ENCODE peak calls at places on chromosomes 13 and 19, in ten cellular contexts. W, I, X, N, A, S, Q, Y, P and B are unnamed samples.

GRCh38 chr19:10747271-10747670 is 29.4 kb downstream of the DNM2 start:
- DNase-seq in Q (peak; percentile 64), S (no peak), P (no peak), I (no peak), X (no peak), W (no peak), N (no peak), Y (no peak), A (no peak), B (no peak)

GRCh38 chr19:33458807-33459206 is 62.8 kb downstream of the PEPD start:
- DNase-seq in X (no peak), Q (no peak), W (no peak), S (peak; percentile 37), Y (no peak), I (no peak), A (no peak), N (no peak), P (no peak), B (no peak)

GRCh38 chr19:19514215-19514633 is 1.1 kb downstream of the TSSK6 start:
- DNase-seq in I (peak; percentile 81), Y (peak; percentile 49), A (no peak), S (no peak), P (peak; percentile 32), Q (peak; percentile 48), X (no peak), W (peak; percentile 89), N (no peak), B (no peak)

GRCh38 chr19:51064534-51065220 is at the start of gene KLK13:
- DNase-seq in Y (peak; percentile 34), S (no peak), W (peak; percentile 37), P (peak; percentile 87), N (peak; percentile 35), X (no peak), Q (no peak), I (peak; percentile 29), A (no peak), B (no peak)

GRCh38 chr13:74329978-74330377 is 195.8 kb upstream of the KLF12 start:
- DNase-seq in Q (no peak), Y (no peak), N (no peak), W (peak; percentile 1), P (no peak), X (no peak), S (no peak), I (no peak), A (no peak), B (no peak)

GRCh38 chr13:40644838-40645620 is 21.4 kb downstream of the FOXO1 start:
- DNase-seq in I (no peak), P (no peak), Y (no peak), Q (peak; percentile 62), W (no peak), N (no peak), S (no peak), A (no peak), X (no peak), B (peak; percentile 45)

GRCh38 chr19:4403005-4403761 is 743 bp downstream of the CHAF1A start:
- DNase-seq in A (no peak), I (peak; percentile 56), X (no peak), N (no peak), Q (peak; percentile 15), W (no peak), Y (no peak), P (no peak), S (no peak), B (no peak)

GRCh38 chr13:74922963-74923362 is 559.0 kb downstream of the TBC1D4 start:
- DNase-seq in N (no peak), I (no peak), Y (no peak), A (no peak), X (no peak), P (no peak), S (no peak), Q (no peak), W (no peak), B (no peak)

DNA sequence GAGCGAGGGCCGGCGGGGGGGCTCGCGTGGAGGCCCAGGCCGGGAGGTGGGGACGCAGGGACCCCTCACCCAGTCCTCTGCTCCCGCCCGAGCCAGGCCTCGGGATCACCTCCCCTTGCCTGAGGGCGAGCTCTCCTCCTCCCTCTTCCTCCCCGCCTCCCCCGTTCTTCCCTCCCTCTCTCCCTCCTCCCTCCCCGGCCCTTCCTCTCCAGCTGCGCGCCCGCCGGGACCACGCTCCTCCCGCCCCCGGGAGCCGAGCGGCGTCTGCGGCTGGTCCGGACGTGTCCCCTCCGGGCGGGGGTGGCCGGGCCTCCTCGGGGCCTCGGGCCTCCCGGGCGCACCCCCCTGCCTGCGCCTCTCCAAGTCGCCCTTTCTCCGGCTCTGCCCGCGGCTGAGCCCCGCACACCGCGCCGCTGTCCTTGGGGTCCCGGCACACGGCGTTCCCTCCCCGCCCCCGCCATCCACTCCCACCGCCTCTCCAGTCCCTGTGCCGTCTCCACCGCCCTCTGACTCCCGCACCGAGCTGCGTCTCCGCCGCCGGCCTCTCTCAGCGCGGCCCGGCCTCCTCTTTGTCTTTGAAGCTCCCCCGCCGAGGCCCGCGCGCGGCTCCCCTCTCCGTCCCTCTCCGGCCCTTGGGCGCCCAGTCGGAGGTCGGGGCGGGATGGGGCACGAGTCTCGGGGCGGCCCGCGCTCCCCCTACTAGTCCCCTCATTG is 5.7 kb downstream of the SOX1 start:
- DNase-seq in I (no peak), A (no peak), N (no peak), S (no peak), W (no peak), Q (no peak), X (no peak), Y (no peak), P (no peak), B (no peak)
- H3K27me3 ChIP-seq in I (no peaks in the 10 kb centered on the region), A (peaks cover 90% of the 10 kb centered on the region), N (peaks cover 79% of the 10 kb centered on the region), S (peaks cover 81% of the 10 kb centered on the region), W (peaks cover 100% of the 10 kb centered on the region), Q (peaks cover 74% of the 10 kb centered on the region), X (peaks cover 99% of the 10 kb centered on the region), Y (peaks cover 48% of the 10 kb centered on the region), P (peaks cover 21% of the 10 kb centered on the region), B (peaks cover 28% of the 10 kb centered on the region)

GRCh38 chr19:53903055-53903680 is 5.9 kb upstream of the CACNG7 start:
- DNase-seq in N (no peak), I (no peak), Q (no peak), S (no peak), P (peak; percentile 45), W (peak; percentile 56), X (no peak), A (no peak), Y (no peak), B (peak; percentile 45)

GRCh38 chr19:53907193-53907581 is 1.9 kb upstream of the CACNG7 start:
- DNase-seq in A (no peak), I (no peak), Y (no peak), X (no peak), P (no peak), W (no peak), Q (no peak), S (no peak), N (no peak), B (no peak)

GRCh38 chr19:53906211-53907192 is 2.6 kb upstream of the CACNG7 start:
- DNase-seq in X (no peak), Y (peak; percentile 51), P (peak; percentile 48), A (peak; percentile 24), Q (no peak), S (no peak), I (peak; percentile 50), W (peak; percentile 37), N (no peak), B (peak; percentile 53)

GRCh38 chr19:53905787-53906186 is 3.3 kb upstream of the CACNG7 start:
- DNase-seq in P (no peak), X (no peak), N (no peak), W (no peak), I (no peak), Q (no peak), Y (no peak), S (no peak), A (no peak), B (no peak)

DNA sequence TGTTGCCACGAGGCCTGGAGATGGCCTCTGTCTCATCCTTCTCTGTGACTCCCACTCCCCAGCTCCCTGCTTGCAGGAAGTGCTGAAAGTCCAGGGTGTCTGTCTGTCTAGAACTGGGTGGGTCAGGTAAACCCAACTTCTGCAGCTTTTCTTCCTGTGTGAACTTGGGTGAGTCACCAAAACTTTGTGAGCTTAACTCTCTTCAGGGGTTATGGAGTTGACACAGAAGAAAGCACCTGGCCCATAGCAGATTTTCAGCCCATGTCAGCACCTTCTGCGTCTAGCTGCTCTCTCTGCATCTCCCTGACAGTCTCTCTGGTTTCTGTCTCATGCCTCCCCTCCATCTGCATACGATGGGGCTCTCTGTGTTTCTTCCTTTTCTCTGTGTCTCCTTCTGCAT is 4.2 kb upstream of the CACNG7 start:
- DNase-seq in Y (no peak), S (no peak), W (no peak), Q (no peak), A (no peak), P (no peak), I (no peak), N (no peak), X (no peak), B (no peak)
- H3K27me3 ChIP-seq in Y (peaks cover 3% of the 10 kb centered on the region), S (peaks cover 58% of the 10 kb centered on the region), W (peaks cover 58% of the 10 kb centered on the region), Q (peaks cover 35% of the 10 kb centered on the region), A (peaks cover 47% of the 10 kb centered on the region), P (peaks cover 38% of the 10 kb centered on the region), I (no peaks in the 10 kb centered on the region), N (peaks cover 37% of the 10 kb centered on the region), X (peaks cover 76% of the 10 kb centered on the region), B (peaks cover 25% of the 10 kb centered on the region)

DNA sequence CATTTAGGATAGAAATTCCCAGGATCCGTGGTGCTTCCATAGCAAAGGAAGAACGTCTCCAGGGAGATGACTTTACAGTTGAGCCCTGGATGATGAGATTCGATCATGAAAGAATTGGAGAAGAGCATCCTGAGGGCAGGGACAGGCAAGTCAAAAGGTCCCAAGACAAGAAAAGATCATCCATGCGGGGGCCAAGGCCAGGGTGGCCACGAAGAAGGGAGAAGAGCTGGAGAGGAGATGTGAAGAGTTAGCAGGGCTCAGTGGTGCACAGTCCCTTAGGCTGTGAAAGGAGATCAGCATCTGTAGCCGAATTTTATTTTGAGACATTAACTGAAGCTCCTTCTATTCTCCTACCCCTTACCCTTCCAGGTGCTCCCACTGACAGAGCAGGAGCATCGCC is 28.9 kb downstream of the OR10H4 start:
- DNase-seq in P (no peak), Q (no peak), I (no peak), N (no peak), Y (no peak), X (no peak), S (no peak), W (no peak), A (no peak), B (no peak)
- H3K27me3 ChIP-seq in P (no peaks in the 10 kb centered on the region), Q (no peaks in the 10 kb centered on the region), I (no peaks in the 10 kb centered on the region), N (peaks cover 23% of the 10 kb centered on the region), Y (peaks cover 8% of the 10 kb centered on the region), X (peaks cover 75% of the 10 kb centered on the region), S (peaks cover 36% of the 10 kb centered on the region), W (no peaks in the 10 kb centered on the region), A (no peaks in the 10 kb centered on the region), B (no peaks in the 10 kb centered on the region)

DNA sequence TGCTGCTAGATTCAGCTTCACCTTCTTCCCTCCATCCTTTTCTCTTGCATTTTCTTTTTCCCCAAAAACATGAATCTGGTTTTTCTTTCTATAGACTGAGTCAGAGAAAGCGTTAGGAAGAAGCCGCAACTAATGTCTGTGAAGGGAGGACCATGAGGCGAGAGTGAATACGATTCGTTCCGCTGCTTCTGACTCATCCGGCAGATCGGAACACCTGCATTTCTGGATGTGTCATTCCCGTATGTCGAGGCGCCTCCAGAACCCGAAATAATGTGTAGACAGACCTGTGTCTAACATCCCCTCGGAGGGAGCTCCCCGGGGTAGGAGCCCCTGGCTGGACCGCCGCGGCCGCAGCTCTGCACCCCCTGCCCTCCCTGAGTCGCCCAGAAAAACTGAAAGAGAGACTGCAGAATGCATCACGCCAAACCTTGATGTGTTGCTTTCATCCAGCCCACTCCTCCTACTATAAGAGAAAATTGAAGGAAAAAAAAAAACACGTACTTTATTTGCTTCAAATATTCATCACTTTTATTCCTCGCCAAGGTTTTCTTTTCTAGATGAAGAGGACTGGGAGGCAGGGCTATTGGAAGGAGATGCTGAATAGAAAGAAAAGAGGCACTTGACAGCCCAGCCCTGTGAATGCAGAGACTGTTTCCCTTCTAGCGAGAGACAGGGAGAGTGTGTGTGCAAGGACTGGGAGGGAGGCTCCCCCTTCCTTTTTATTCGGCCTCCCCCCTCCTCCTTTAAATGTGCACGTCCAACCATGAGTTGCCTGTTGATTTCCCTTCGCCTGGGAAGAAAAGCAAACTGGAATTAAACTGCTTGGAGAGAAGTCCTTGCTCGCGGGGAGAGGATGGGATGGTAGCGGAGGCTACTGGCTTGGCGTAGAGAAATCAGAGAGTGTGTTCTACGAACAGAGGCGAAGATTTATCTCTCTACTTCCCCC is 610 bp upstream of the PCDH17 start:
- DNase-seq in P (peak; percentile 11), W (peak; percentile 5), N (no peak), I (no peak), Y (no peak), Q (no peak), S (no peak), X (no peak), A (no peak), B (no peak)
- H3K27me3 ChIP-seq in P (peaks cover 12% of the 10 kb centered on the region), W (peaks cover 38% of the 10 kb centered on the region), N (peaks cover 53% of the 10 kb centered on the region), I (no peaks in the 10 kb centered on the region), Y (peaks cover 5% of the 10 kb centered on the region), Q (peaks cover 51% of the 10 kb centered on the region), S (peaks cover 89% of the 10 kb centered on the region), X (peaks cover 88% of the 10 kb centered on the region), A (peaks cover 67% of the 10 kb centered on the region), B (no peaks in the 10 kb centered on the region)